ENCODE peak calls at places on chromosome 12, in six cellular contexts. T is COR-L47, I is GM13976, L is GDM1, F is IMR-90, H is T-helper 2 cell. R is an unnamed sample.

GRCh38 chr12:23618718-23619117 is 330.8 kb downstream of the SOX5 start:
- DNase-seq in T (no peak), I (no peak), L (no peak), F (no peak), H (no peak), R (no peak)

GRCh38 chr12:67592228-67593011 is 56.1 kb upstream of the DYRK2 start:
- DNase-seq in T (peak), I (peak), L (no peak), F (peak), H (no peak), R (peak)

GRCh38 chr12:65278576-65279386 is at the start of gene MSRB3:
- DNase-seq in T (no peak), I (peak), L (no peak), F (peak), H (no peak), R (peak)

GRCh38 chr12:102444093-102444492 is 36.3 kb downstream of the IGF1 start:
- DNase-seq in T (no peak), I (no peak), L (no peak), F (no peak), H (no peak), R (no peak)

GRCh38 chr12:124592481-124593160 is 25.2 kb upstream of the NCOR2 start:
- DNase-seq in T (no peak), I (peak), L (peak), F (no peak), H (no peak), R (no peak)

GRCh38 chr12:27653661-27654060 is 42.6 kb upstream of the REP15 start:
- DNase-seq in T (no peak), I (no peak), L (no peak), F (no peak), H (no peak), R (no peak)

GRCh38 chr12:123139926-123140674 is 10.8 kb downstream of the PITPNM2 start:
- DNase-seq in T (no peak), I (no peak), L (no peak), F (peak), H (no peak), R (peak)

GRCh38 chr12:80364056-80364455 is 80.0 kb upstream of the PTPRQ start:
- DNase-seq in T (no peak), I (no peak), L (no peak), F (peak), H (no peak), R (no peak)

GRCh38 chr12:119660074-119660473 is 7.9 kb upstream of the PRKAB1 start:
- DNase-seq in T (no peak), I (no peak), L (no peak), F (no peak), H (no peak), R (no peak)

GRCh38 chr12:128286970-128287369 is 20.0 kb downstream of the TMEM132C start:
- DNase-seq in T (no peak), I (no peak), L (no peak), F (no peak), H (no peak), R (no peak)

GRCh38 chr12:124861492-124861891 is 2.2 kb downstream of the SCARB1 start:
- DNase-seq in T (no peak), I (no peak), L (no peak), F (no peak), H (no peak), R (no peak)